ENCODE peak calls at places on chromosomes 7 and 10, in six cellular contexts. G is CD14-positive monocyte; J is BE2C; P is stimulated activated effector memory CD8-positive, alpha-beta T cell treated with anti-CD3 and anti-CD28 coated beads, Interleukin-12 subunit alpha, Interleukin-12 subunit beta, amount 100 ng/mL, for 72 hours; I is left ventricle myocardium inferior; H is anterior cingulate cortex. V is an unnamed sample.

GRCh38 chr7:103689262-103689661 is 243.3 kb upstream of the SLC26A5 start:
- DNase-seq in G (no peak), J (no peak), P (no peak), I (no peak), H (no peak), V (no peak)

GRCh38 chr7:141045842-141046630 is 27.8 kb upstream of the TMEM178B start:
- DNase-seq in G (no peak), J (no peak), P (no peak), I (no peak), H (no peak), V (no peak)

GRCh38 chr10:32055478-32056135 is 618 bp downstream of the KIF5B start:
- DNase-seq in G (peak; percentile 74), J (peak; percentile 61), P (peak; percentile 82), I (peak; percentile 61), H (peak; percentile 61), V (peak; percentile 46)

GRCh38 chr10:51000164-51000563 is 74.1 kb upstream of the PRKG1 start:
- DNase-seq in G (no peak), J (no peak), P (no peak), I (no peak), H (no peak), V (no peak)

GRCh38 chr10:18158698-18159342 is 18.6 kb downstream of the CACNB2 start:
- DNase-seq in G (no peak), J (no peak), P (no peak), I (no peak), H (no peak), V (no peak)

GRCh38 chr7:76296743-76297740 is 5.4 kb upstream of the HSPB1 start:
- DNase-seq in G (no peak), J (no peak), P (no peak), I (no peak), H (no peak), V (no peak)

GRCh38 chr10:114920459-114920858 is 17.5 kb upstream of the TRUB1 start:
- DNase-seq in G (no peak), J (no peak), P (no peak), I (no peak), H (no peak), V (no peak)

GRCh38 chr10:100008142-100008522 is 1.6 kb downstream of the DNMBP start:
- DNase-seq in G (no peak), J (no peak), P (no peak), I (no peak), H (no peak), V (no peak)

GRCh38 chr7:100465702-100466311 is 1.7 kb upstream of the SPACDR start:
- DNase-seq in G (no peak), J (peak; percentile 79), P (no peak), I (peak; percentile 80), H (peak; percentile 96), V (no peak)

GRCh38 chr10:23826399-23826798 is 382.5 kb upstream of the KIAA1217 start:
- DNase-seq in G (no peak), J (no peak), P (no peak), I (no peak), H (no peak), V (no peak)

GRCh38 chr7:136868496-136869005 is at the start of gene CHRM2:
- DNase-seq in G (no peak), J (peak; percentile 34), P (no peak), I (peak; percentile 26), H (no peak), V (no peak)

GRCh38 chr10:110496553-110497437 is 912 bp upstream of the DUSP5 start:
- DNase-seq in G (peak; percentile 86), J (peak; percentile 28), P (no peak), I (no peak), H (no peak), V (no peak)

GRCh38 chr7:16598015-16598414 is 47.5 kb downstream of the ANKMY2 start:
- DNase-seq in G (no peak), J (no peak), P (no peak), I (no peak), H (no peak), V (no peak)

GRCh38 chr10:100391163-100392002 is 44.4 kb downstream of the SCD start:
- DNase-seq in G (no peak), J (no peak), P (no peak), I (no peak), H (no peak), V (no peak)

GRCh38 chr7:112056409-112056808 is 149.8 kb downstream of the DOCK4 start:
- DNase-seq in G (no peak), J (peak; percentile 40), P (no peak), I (no peak), H (no peak), V (no peak)

GRCh38 chr7:1555046-1555812 is 776 bp downstream of the TMEM184A start:
- DNase-seq in G (no peak), J (peak; percentile 35), P (no peak), I (no peak), H (no peak), V (no peak)

GRCh38 chr7:133196872-133197612 is 55.8 kb upstream of the EXOC4 start:
- DNase-seq in G (no peak), J (no peak), P (no peak), I (no peak), H (no peak), V (no peak)

GRCh38 chr10:131086511-131086910 is 225.0 kb downstream of the TCERG1L start:
- DNase-seq in G (no peak), J (no peak), P (no peak), I (no peak), H (no peak), V (no peak)

GRCh38 chr7:12436896-12437535 is 33.4 kb upstream of the VWDE start:
- DNase-seq in G (no peak), J (peak; percentile 73), P (no peak), I (no peak), H (no peak), V (no peak)

GRCh38 chr10:5775705-5776104 is 37.5 kb downstream of the GDI2 start:
- DNase-seq in G (peak; percentile 65), J (no peak), P (no peak), I (peak; percentile 20), H (no peak), V (peak; percentile 81)

GRCh38 chr10:11024596-11024995 is 6.9 kb downstream of the CELF2 start:
- DNase-seq in G (no peak), J (no peak), P (no peak), I (no peak), H (no peak), V (no peak)

GRCh38 chr10:85319826-85320225 is 991.4 kb downstream of the CCSER2 start:
- DNase-seq in G (no peak), J (peak; percentile 76), P (no peak), I (peak; percentile 53), H (peak; percentile 57), V (no peak)

GRCh38 chr7:116258734-116259133 is 48.4 kb downstream of the TES start:
- DNase-seq in G (no peak), J (peak; percentile 25), P (no peak), I (no peak), H (no peak), V (no peak)

GRCh38 chr7:99143853-99144672 is at the start of gene SMURF1:
- DNase-seq in G (peak; percentile 53), J (peak; percentile 77), P (peak; percentile 82), I (peak; percentile 72), H (peak; percentile 52), V (peak; percentile 57)

GRCh38 chr7:77479536-77480088 is 57.5 kb upstream of the PTPN12 start:
- DNase-seq in G (no peak), J (no peak), P (no peak), I (no peak), H (no peak), V (no peak)

GRCh38 chr10:98224509-98224908 is 43.5 kb downstream of the LOXL4 start:
- DNase-seq in G (no peak), J (no peak), P (no peak), I (no peak), H (no peak), V (no peak)

GRCh38 chr10:29140991-29141390 is 147.9 kb upstream of the LYZL1 start:
- DNase-seq in G (no peak), J (no peak), P (no peak), I (no peak), H (no peak), V (no peak)

GRCh38 chr7:107394301-107394700 is 75.6 kb upstream of the GPR22 start:
- DNase-seq in G (no peak), J (no peak), P (no peak), I (no peak), H (no peak), V (no peak)

GRCh38 chr10:75606203-75606779 is 174.9 kb downstream of the LRMDA start:
- DNase-seq in G (no peak), J (no peak), P (no peak), I (no peak), H (no peak), V (no peak)

GRCh38 chr10:9038146-9038714 is 983.7 kb downstream of the GATA3 start:
- DNase-seq in G (no peak), J (no peak), P (no peak), I (no peak), H (no peak), V (no peak)

V was measured in T-cell.